ENCODE peak calls at places on chromosomes 1 and 21, in nine cellular contexts. H is Jurkat, Clone E6-1; D is memory B cell; A is WTC11; W is stimulated activated CD8-positive, alpha-beta memory T cell treated with anti-CD3 and anti-CD28 coated beads, Interleukin-7, amount 100 ng/mL, for 48 hours; V is AG08395; L is fibroblast of pulmonary artery; T is T-helper 9 cell; I is anterior cingulate cortex. Y is an unnamed sample.

GRCh38 chr1:119814288-119814687 is 3.0 kb upstream of the REG4 start:
- DNase-seq in H (no peak), D (no peak), A (no peak), W (no peak), V (no peak), L (no peak), T (no peak), I (no peak), Y (no peak)

GRCh38 chr1:23188434-23188884 is 19.8 kb upstream of the LUZP1 start:
- DNase-seq in H (no peak), D (no peak), A (no peak), W (no peak), V (no peak), L (no peak), T (no peak), I (no peak), Y (no peak)

GRCh38 chr21:32710069-32710784 is 17.6 kb downstream of the SYNJ1 start:
- DNase-seq in H (no peak), D (no peak), A (no peak), W (no peak), V (no peak), L (no peak), T (no peak), I (no peak), Y (no peak)

GRCh38 chr1:6770727-6771567 is 14.3 kb upstream of the CAMTA1 start:
- DNase-seq in H (no peak), D (peak; percentile 28), A (peak; percentile 34), W (no peak), V (peak; percentile 80), L (no peak), T (no peak), I (no peak), Y (no peak)

GRCh38 chr1:85282424-85282823 is 6.0 kb upstream of the BCL10 start:
- DNase-seq in H (peak; percentile 28), D (no peak), A (peak; percentile 38), W (no peak), V (no peak), L (no peak), T (no peak), I (no peak), Y (no peak)

GRCh38 chr1:43177691-43178090 is 5.6 kb downstream of the CFAP57 start:
- DNase-seq in H (no peak), D (no peak), A (no peak), W (no peak), V (no peak), L (no peak), T (no peak), I (no peak), Y (no peak)

GRCh38 chr1:29647581-29647980 is 411.3 kb downstream of the PTPRU start:
- DNase-seq in H (no peak), D (no peak), A (no peak), W (no peak), V (no peak), L (peak; percentile 21), T (no peak), I (no peak), Y (no peak)

GRCh38 chr1:24114753-24115152 is 2.8 kb upstream of the MYOM3 start:
- DNase-seq in H (no peak), D (no peak), A (no peak), W (no peak), V (no peak), L (no peak), T (no peak), I (no peak), Y (no peak)

GRCh38 chr1:118985611-118986290 is 2.4 kb downstream of the TBX15 start:
- DNase-seq in H (no peak), D (no peak), A (no peak), W (no peak), V (peak; percentile 42), L (no peak), T (no peak), I (no peak), Y (no peak)

GRCh38 chr21:37045556-37045955 is 27.3 kb downstream of the PIGP start:
- DNase-seq in H (no peak), D (no peak), A (no peak), W (no peak), V (no peak), L (peak; percentile 53), T (no peak), I (no peak), Y (no peak)

GRCh38 chr1:237050915-237051314 is 8.9 kb downstream of the RYR2 start:
- DNase-seq in H (no peak), D (no peak), A (no peak), W (no peak), V (no peak), L (no peak), T (no peak), I (no peak), Y (no peak)

GRCh38 chr1:55211909-55212308 is 3.3 kb downstream of the USP24 start:
- DNase-seq in H (no peak), D (no peak), A (no peak), W (no peak), V (no peak), L (no peak), T (no peak), I (no peak), Y (no peak)

GRCh38 chr1:212518188-212518951 is 85.7 kb downstream of the NENF start:
- DNase-seq in H (no peak), D (no peak), A (no peak), W (no peak), V (peak; percentile 40), L (peak; percentile 87), T (no peak), I (no peak), Y (no peak)

GRCh38 chr21:43020177-43020576 is 45.8 kb downstream of the PKNOX1 start:
- DNase-seq in H (no peak), D (no peak), A (no peak), W (no peak), V (no peak), L (no peak), T (no peak), I (no peak), Y (no peak)

GRCh38 chr1:79899914-79900313 is 893.4 kb upstream of the ADGRL4 start:
- DNase-seq in H (no peak), D (no peak), A (no peak), W (no peak), V (peak; percentile 88), L (peak; percentile 95), T (no peak), I (no peak), Y (no peak)

GRCh38 chr21:42666023-42666747 is 12.8 kb downstream of the PDE9A start:
- DNase-seq in H (no peak), D (no peak), A (peak; percentile 53), W (no peak), V (no peak), L (no peak), T (no peak), I (peak; percentile 52), Y (no peak)

Y was measured in GM12864.